ENCODE peak calls at places on chromosomes 5 and 9, in nine cellular contexts. One of them, this sample, is unnamed.

GRCh38 chr5:68287976-68288755 is 72.6 kb downstream of the PIK3R1 start:
- DNase-seq in T-cell: peak; percentile 31
- DNase-seq in heart right ventricle: peak; percentile 73
- DNase-seq in T1000: no peak
- DNase-seq in activated T-helper 1 cell treated with Interleukin-2 at 50 U/mL for 16 hours: peak; percentile 26
- DNase-seq in NCI-H774: peak; percentile 38
- DNase-seq in CD4-positive, CD25-positive, alpha-beta regulatory T cell: peak; percentile 84
- DNase-seq in NCI-H1105: peak; percentile 35
- DNase-seq in HTR-8/SVneo: peak; percentile 30
- DNase-seq in this sample: peak; percentile 23

GRCh38 chr9:104794070-104794469 is 30.1 kb downstream of the NIPSNAP3B start:
- DNase-seq in T1000: no peak
- DNase-seq in NCI-H1105: no peak
- DNase-seq in heart right ventricle: no peak
- DNase-seq in T-cell: no peak
- DNase-seq in HTR-8/SVneo: no peak
- DNase-seq in activated T-helper 1 cell treated with Interleukin-2 at 50 U/mL for 16 hours: no peak
- DNase-seq in NCI-H774: no peak
- DNase-seq in CD4-positive, CD25-positive, alpha-beta regulatory T cell: peak; percentile 44
- DNase-seq in this sample: no peak

GRCh38 chr9:94259077-94259847 is at the start of gene ZNF169:
- DNase-seq in T1000: peak; percentile 80
- DNase-seq in T-cell: peak; percentile 80
- DNase-seq in NCI-H774: peak; percentile 82
- DNase-seq in CD4-positive, CD25-positive, alpha-beta regulatory T cell: peak; percentile 91
- DNase-seq in HTR-8/SVneo: peak; percentile 86
- DNase-seq in heart right ventricle: peak; percentile 93
- DNase-seq in NCI-H1105: peak; percentile 64
- DNase-seq in activated T-helper 1 cell treated with Interleukin-2 at 50 U/mL for 16 hours: peak; percentile 72
- DNase-seq in this sample: peak; percentile 82

GRCh38 chr9:122941560-122942234 is 877 bp downstream of the RABGAP1 start:
- DNase-seq in NCI-H1105: no peak
- DNase-seq in T-cell: no peak
- DNase-seq in NCI-H774: no peak
- DNase-seq in T1000: no peak
- DNase-seq in activated T-helper 1 cell treated with Interleukin-2 at 50 U/mL for 16 hours: no peak
- DNase-seq in CD4-positive, CD25-positive, alpha-beta regulatory T cell: no peak
- DNase-seq in HTR-8/SVneo: peak; percentile 15
- DNase-seq in heart right ventricle: no peak
- DNase-seq in this sample: no peak

GRCh38 chr9:109640232-109641078 is 139.5 kb upstream of the PALM2AKAP2 start:
- DNase-seq in T-cell: no peak
- DNase-seq in T1000: peak; percentile 39
- DNase-seq in CD4-positive, CD25-positive, alpha-beta regulatory T cell: no peak
- DNase-seq in NCI-H774: peak; percentile 23
- DNase-seq in NCI-H1105: peak; percentile 87
- DNase-seq in activated T-helper 1 cell treated with Interleukin-2 at 50 U/mL for 16 hours: no peak
- DNase-seq in heart right ventricle: peak; percentile 47
- DNase-seq in HTR-8/SVneo: peak; percentile 39
- DNase-seq in this sample: no peak

GRCh38 chr5:75623846-75624245 is 12.6 kb downstream of the ANKDD1B start:
- DNase-seq in NCI-H1105: no peak
- DNase-seq in NCI-H774: no peak
- DNase-seq in T1000: no peak
- DNase-seq in CD4-positive, CD25-positive, alpha-beta regulatory T cell: no peak
- DNase-seq in T-cell: no peak
- DNase-seq in activated T-helper 1 cell treated with Interleukin-2 at 50 U/mL for 16 hours: no peak
- DNase-seq in HTR-8/SVneo: no peak
- DNase-seq in heart right ventricle: no peak
- DNase-seq in this sample: no peak

GRCh38 chr5:129973716-129974426 is 69.6 kb downstream of the CHSY3 start:
- DNase-seq in NCI-H1105: no peak
- DNase-seq in HTR-8/SVneo: no peak
- DNase-seq in NCI-H774: no peak
- DNase-seq in activated T-helper 1 cell treated with Interleukin-2 at 50 U/mL for 16 hours: no peak
- DNase-seq in T-cell: no peak
- DNase-seq in CD4-positive, CD25-positive, alpha-beta regulatory T cell: no peak
- DNase-seq in T1000: no peak
- DNase-seq in heart right ventricle: no peak
- DNase-seq in this sample: no peak

GRCh38 chr5:77356740-77357139 is 135.4 kb downstream of the WDR41 start:
- DNase-seq in T-cell: no peak
- DNase-seq in heart right ventricle: no peak
- DNase-seq in T1000: no peak
- DNase-seq in NCI-H774: peak; percentile 34
- DNase-seq in activated T-helper 1 cell treated with Interleukin-2 at 50 U/mL for 16 hours: no peak
- DNase-seq in CD4-positive, CD25-positive, alpha-beta regulatory T cell: peak; percentile 70
- DNase-seq in HTR-8/SVneo: no peak
- DNase-seq in NCI-H1105: no peak
- DNase-seq in this sample: no peak

GRCh38 chr5:14937277-14937676 is 65.7 kb upstream of the ANKH start:
- DNase-seq in activated T-helper 1 cell treated with Interleukin-2 at 50 U/mL for 16 hours: no peak
- DNase-seq in heart right ventricle: no peak
- DNase-seq in NCI-H1105: no peak
- DNase-seq in T1000: no peak
- DNase-seq in CD4-positive, CD25-positive, alpha-beta regulatory T cell: no peak
- DNase-seq in T-cell: no peak
- DNase-seq in NCI-H774: no peak
- DNase-seq in HTR-8/SVneo: no peak
- DNase-seq in this sample: no peak

GRCh38 chr5:159099049-159099760 is 511 bp downstream of the EBF1 start:
- DNase-seq in heart right ventricle: no peak
- DNase-seq in T-cell: no peak
- DNase-seq in NCI-H1105: peak; percentile 45
- DNase-seq in NCI-H774: peak; percentile 25
- DNase-seq in CD4-positive, CD25-positive, alpha-beta regulatory T cell: peak; percentile 59
- DNase-seq in activated T-helper 1 cell treated with Interleukin-2 at 50 U/mL for 16 hours: no peak
- DNase-seq in HTR-8/SVneo: no peak
- DNase-seq in T1000: peak; percentile 28
- DNase-seq in this sample: peak; percentile 20

GRCh38 chr9:10268500-10269485 is 344.0 kb downstream of the PTPRD start:
- DNase-seq in NCI-H774: peak; percentile 79
- DNase-seq in CD4-positive, CD25-positive, alpha-beta regulatory T cell: no peak
- DNase-seq in NCI-H1105: peak; percentile 28
- DNase-seq in HTR-8/SVneo: no peak
- DNase-seq in T-cell: no peak
- DNase-seq in activated T-helper 1 cell treated with Interleukin-2 at 50 U/mL for 16 hours: no peak
- DNase-seq in heart right ventricle: peak; percentile 38
- DNase-seq in T1000: no peak
- DNase-seq in this sample: no peak

GRCh38 chr9:80664327-80665210 is 1024.8 kb downstream of the TLE1 start:
- DNase-seq in CD4-positive, CD25-positive, alpha-beta regulatory T cell: no peak
- DNase-seq in T-cell: no peak
- DNase-seq in activated T-helper 1 cell treated with Interleukin-2 at 50 U/mL for 16 hours: no peak
- DNase-seq in heart right ventricle: no peak
- DNase-seq in HTR-8/SVneo: no peak
- DNase-seq in T1000: no peak
- DNase-seq in NCI-H774: no peak
- DNase-seq in NCI-H1105: no peak
- DNase-seq in this sample: no peak

GRCh38 chr5:141234109-141234508 is 11.0 kb downstream of the PCDHB14 start:
- DNase-seq in CD4-positive, CD25-positive, alpha-beta regulatory T cell: no peak
- DNase-seq in T-cell: no peak
- DNase-seq in NCI-H774: no peak
- DNase-seq in NCI-H1105: no peak
- DNase-seq in HTR-8/SVneo: no peak
- DNase-seq in T1000: no peak
- DNase-seq in activated T-helper 1 cell treated with Interleukin-2 at 50 U/mL for 16 hours: no peak
- DNase-seq in heart right ventricle: no peak
- DNase-seq in this sample: no peak

GRCh38 chr5:166127766-166128565 is 2163.5 kb upstream of the WWC1 start:
- DNase-seq in NCI-H1105: no peak
- DNase-seq in NCI-H774: no peak
- DNase-seq in activated T-helper 1 cell treated with Interleukin-2 at 50 U/mL for 16 hours: no peak
- DNase-seq in CD4-positive, CD25-positive, alpha-beta regulatory T cell: peak; percentile 1
- DNase-seq in HTR-8/SVneo: no peak
- DNase-seq in heart right ventricle: no peak
- DNase-seq in T-cell: no peak
- DNase-seq in T1000: no peak
- DNase-seq in this sample: no peak

GRCh38 chr9:126738553-126738952 is 66.3 kb upstream of the ZBTB43 start:
- DNase-seq in T-cell: no peak
- DNase-seq in CD4-positive, CD25-positive, alpha-beta regulatory T cell: no peak
- DNase-seq in NCI-H774: no peak
- DNase-seq in HTR-8/SVneo: no peak
- DNase-seq in NCI-H1105: no peak
- DNase-seq in T1000: no peak
- DNase-seq in activated T-helper 1 cell treated with Interleukin-2 at 50 U/mL for 16 hours: no peak
- DNase-seq in heart right ventricle: no peak
- DNase-seq in this sample: no peak

GRCh38 chr5:79840085-79840990 is 150.7 kb downstream of the CMYA5 start:
- DNase-seq in activated T-helper 1 cell treated with Interleukin-2 at 50 U/mL for 16 hours: no peak
- DNase-seq in heart right ventricle: no peak
- DNase-seq in HTR-8/SVneo: no peak
- DNase-seq in T1000: no peak
- DNase-seq in T-cell: no peak
- DNase-seq in NCI-H774: no peak
- DNase-seq in NCI-H1105: no peak
- DNase-seq in CD4-positive, CD25-positive, alpha-beta regulatory T cell: no peak
- DNase-seq in this sample: no peak

GRCh38 chr9:134163374-134164196 is 779 bp downstream of the RNU6ATAC start:
- DNase-seq in T-cell: peak; percentile 68
- DNase-seq in CD4-positive, CD25-positive, alpha-beta regulatory T cell: peak; percentile 85
- DNase-seq in T1000: no peak
- DNase-seq in HTR-8/SVneo: no peak
- DNase-seq in NCI-H1105: no peak
- DNase-seq in heart right ventricle: peak; percentile 57
- DNase-seq in activated T-helper 1 cell treated with Interleukin-2 at 50 U/mL for 16 hours: peak; percentile 56
- DNase-seq in NCI-H774: peak; percentile 50
- DNase-seq in this sample: peak; percentile 59

GRCh38 chr5:159638954-159639559 is 277.2 kb upstream of the ADRA1B start:
- DNase-seq in T-cell: no peak
- DNase-seq in HTR-8/SVneo: no peak
- DNase-seq in activated T-helper 1 cell treated with Interleukin-2 at 50 U/mL for 16 hours: no peak
- DNase-seq in CD4-positive, CD25-positive, alpha-beta regulatory T cell: no peak
- DNase-seq in T1000: no peak
- DNase-seq in heart right ventricle: no peak
- DNase-seq in NCI-H1105: no peak
- DNase-seq in NCI-H774: no peak
- DNase-seq in this sample: no peak

GRCh38 chr5:126358525-126358924 is 64.7 kb upstream of the GRAMD2B start:
- DNase-seq in activated T-helper 1 cell treated with Interleukin-2 at 50 U/mL for 16 hours: no peak
- DNase-seq in HTR-8/SVneo: no peak
- DNase-seq in NCI-H1105: no peak
- DNase-seq in heart right ventricle: no peak
- DNase-seq in T-cell: no peak
- DNase-seq in NCI-H774: no peak
- DNase-seq in CD4-positive, CD25-positive, alpha-beta regulatory T cell: no peak
- DNase-seq in T1000: no peak
- DNase-seq in this sample: no peak

GRCh38 chr9:85502815-85503643 is 238.7 kb downstream of the AGTPBP1 start:
- DNase-seq in CD4-positive, CD25-positive, alpha-beta regulatory T cell: no peak
- DNase-seq in heart right ventricle: no peak
- DNase-seq in NCI-H1105: no peak
- DNase-seq in T1000: no peak
- DNase-seq in HTR-8/SVneo: no peak
- DNase-seq in T-cell: no peak
- DNase-seq in activated T-helper 1 cell treated with Interleukin-2 at 50 U/mL for 16 hours: no peak
- DNase-seq in NCI-H774: no peak
- DNase-seq in this sample: no peak